ENCODE peak calls at places on chromosomes 3 and 15, in eight cellular contexts. E is stimulated activated CD4-positive, alpha-beta T cell treated with anti-CD3 and anti-CD28 coated beads, Interleukin-2, amount 100 ng/mL, for 48 hours; Y is epithelial cell of esophagus; G is endodermal cell; R is A549; U is fibroblast of lung; X is M059J; L is PC-9. T is an unnamed sample.

GRCh38 chr15:96470682-96471290 is 140.3 kb downstream of the NR2F2 start:
- DNase-seq in E (no peak), Y (no peak), G (no peak), R (no peak), U (no peak), X (no peak), L (no peak), T (no peak)

GRCh38 chr15:70892002-70892911 is at the start of the genes LRRC49 and THAP10:
- DNase-seq in E (peak), Y (peak), G (peak), R (peak), U (peak), X (peak), L (peak), T (peak)

GRCh38 chr3:99875925-99876781 is 58.5 kb downstream of the CMSS1 start:
- DNase-seq in E (peak), Y (peak), G (peak), R (peak), U (peak), X (peak), L (peak), T (peak)

GRCh38 chr3:136734382-136735070 is 17.7 kb downstream of the STAG1 start:
- DNase-seq in E (no peak), Y (no peak), G (no peak), R (no peak), U (no peak), X (no peak), L (no peak), T (no peak)

GRCh38 chr3:127750226-127751031 is 71.9 kb downstream of the MGLL start:
- DNase-seq in E (no peak), Y (peak), G (no peak), R (no peak), U (peak), X (peak), L (peak), T (peak)

GRCh38 chr3:177286034-177286433 is 88.8 kb upstream of the TBL1XR1 start:
- DNase-seq in E (no peak), Y (peak), G (no peak), R (peak), U (no peak), X (peak), L (peak), T (peak)

GRCh38 chr15:82699726-82700125 is 9.9 kb downstream of the AP3B2 start:
- DNase-seq in E (no peak), Y (no peak), G (peak), R (no peak), U (no peak), X (peak), L (no peak), T (no peak)

GRCh38 chr15:55530861-55531313 is 22.9 kb upstream of the DNAAF4 start:
- DNase-seq in E (no peak), Y (peak), G (no peak), R (no peak), U (peak), X (peak), L (peak), T (peak)

GRCh38 chr3:16329036-16329791 is 64.2 kb downstream of the OXNAD1 start:
- DNase-seq in E (no peak), Y (no peak), G (peak), R (no peak), U (no peak), X (no peak), L (no peak), T (no peak)

GRCh38 chr3:142098974-142099373 is 50.4 kb downstream of the TFDP2 start:
- DNase-seq in E (no peak), Y (peak), G (no peak), R (no peak), U (no peak), X (peak), L (peak), T (peak)

GRCh38 chr3:122356402-122356801 is 26.6 kb downstream of the MIX23 start:
- DNase-seq in E (no peak), Y (peak), G (peak), R (peak), U (peak), X (peak), L (peak), T (peak)

GRCh38 chr3:42651248-42652091 is 2.0 kb upstream of the ZBTB47 start:
- DNase-seq in E (no peak), Y (peak), G (no peak), R (no peak), U (peak), X (peak), L (peak), T (peak)

GRCh38 chr3:15324335-15324734 is 8.1 kb downstream of the SH3BP5 start:
- DNase-seq in E (no peak), Y (no peak), G (no peak), R (no peak), U (no peak), X (no peak), L (no peak), T (peak)

GRCh38 chr3:171064461-171064860 is 37.9 kb upstream of the SLC2A2 start:
- DNase-seq in E (no peak), Y (no peak), G (no peak), R (no peak), U (no peak), X (peak), L (no peak), T (peak)

GRCh38 chr3:178174201-178174880 is 361.9 kb upstream of the KCNMB2 start:
- DNase-seq in E (no peak), Y (no peak), G (no peak), R (no peak), U (no peak), X (no peak), L (no peak), T (peak)

GRCh38 chr3:124861041-124861440 is 26.1 kb downstream of the ITGB5 start:
- DNase-seq in E (no peak), Y (no peak), G (no peak), R (no peak), U (no peak), X (no peak), L (no peak), T (no peak)

GRCh38 chr3:194205675-194206133 is 69.8 kb downstream of the HES1 start:
- DNase-seq in E (no peak), Y (peak), G (peak), R (no peak), U (no peak), X (peak), L (peak), T (no peak)

GRCh38 chr3:30604091-30604490 is 2.3 kb upstream of the TGFBR2 start:
- DNase-seq in E (no peak), Y (no peak), G (no peak), R (no peak), U (no peak), X (no peak), L (no peak), T (no peak)

GRCh38 chr3:121735047-121735696 is 14.4 kb downstream of the GOLGB1 start:
- DNase-seq in E (no peak), Y (peak), G (no peak), R (no peak), U (peak), X (no peak), L (no peak), T (no peak)

GRCh38 chr3:9172851-9173320 is 76.6 kb downstream of the SRGAP3 start:
- DNase-seq in E (no peak), Y (peak), G (no peak), R (no peak), U (no peak), X (no peak), L (no peak), T (no peak)

GRCh38 chr3:31066999-31067398 is 172.5 kb upstream of the GADL1 start:
- DNase-seq in E (no peak), Y (peak), G (no peak), R (no peak), U (peak), X (peak), L (peak), T (peak)

T was measured in renal cortical epithelial cell.